ENCODE peak calls at places on chromosomes 1 and 21, in six cellular contexts. O, F, N, Z, V and D are unnamed samples.

GRCh38 chr1:155277896-155278688 is 829 bp downstream of the HCN3 start:
- DNase-seq in O (peak; percentile 51), F (peak; percentile 73), N (peak; percentile 75), Z (peak; percentile 69), V (peak; percentile 95), D (peak; percentile 35)

GRCh38 chr1:60765204-60765603 is 317.2 kb upstream of the NFIA start:
- DNase-seq in O (peak; percentile 71), F (no peak), N (no peak), Z (peak; percentile 51), V (peak; percentile 45), D (peak; percentile 35)

GRCh38 chr1:6100801-6101783 is 55.4 kb downstream of the KCNAB2 start:
- DNase-seq in O (no peak), F (no peak), N (no peak), Z (no peak), V (no peak), D (no peak)

GRCh38 chr1:56506314-56506743 is 73.0 kb downstream of the PLPP3 start:
- DNase-seq in O (no peak), F (no peak), N (no peak), Z (peak; percentile 54), V (peak; percentile 35), D (no peak)

GRCh38 chr21:42013338-42013737 is 3.2 kb upstream of the ZBTB21 start:
- DNase-seq in O (no peak), F (no peak), N (no peak), Z (no peak), V (no peak), D (no peak)

GRCh38 chr1:19647643-19648042 is 3.5 kb downstream of the NBL1 start:
- DNase-seq in O (no peak), F (no peak), N (no peak), Z (no peak), V (no peak), D (no peak)

GRCh38 chr1:101200513-101200912 is 36.3 kb upstream of the S1PR1 start:
- DNase-seq in O (peak; percentile 57), F (no peak), N (no peak), Z (no peak), V (no peak), D (peak; percentile 89)

GRCh38 chr1:46180082-46180616 is 3.9 kb upstream of the P3R3URF start:
- DNase-seq in O (peak; percentile 72), F (peak; percentile 26), N (no peak), Z (no peak), V (peak; percentile 45), D (no peak)

GRCh38 chr1:164838786-164839185 is 279.8 kb downstream of the PBX1 start:
- DNase-seq in O (no peak), F (peak; percentile 65), N (no peak), Z (no peak), V (no peak), D (no peak)

GRCh38 chr1:229204863-229205777 is 65.8 kb upstream of the RAB4A start:
- DNase-seq in O (no peak), F (no peak), N (no peak), Z (no peak), V (peak; percentile 54), D (no peak)

GRCh38 chr1:148434832-148435231 is 48.3 kb downstream of the PPIAL4G start:
- DNase-seq in O (no peak), F (no peak), N (no peak), Z (no peak), V (no peak), D (no peak)

GRCh38 chr21:25313891-25314646 is 293.2 kb downstream of the MRPL39 start:
- DNase-seq in O (peak; percentile 63), F (peak; percentile 23), N (no peak), Z (no peak), V (no peak), D (peak; percentile 46)

GRCh38 chr1:15578921-15579682 is 5.7 kb downstream of the AGMAT start:
- DNase-seq in O (no peak), F (no peak), N (no peak), Z (no peak), V (no peak), D (no peak)

GRCh38 chr1:76450229-76450628 is 375.7 kb downstream of the ST6GALNAC3 start:
- DNase-seq in O (no peak), F (no peak), N (no peak), Z (no peak), V (no peak), D (no peak)

GRCh38 chr1:64975740-64976139 is 9.4 kb upstream of the JAK1 start:
- DNase-seq in O (no peak), F (no peak), N (no peak), Z (no peak), V (no peak), D (no peak)

GRCh38 chr1:203085528-203086406 is at the start of gene MYOG:
- DNase-seq in O (no peak), F (no peak), N (no peak), Z (no peak), V (peak; percentile 80), D (no peak)

GRCh38 chr1:91123319-91123718 is 101.5 kb upstream of the ZNF644 start:
- DNase-seq in O (no peak), F (no peak), N (no peak), Z (no peak), V (no peak), D (no peak)

GRCh38 chr21:34112316-34113033 is 39.1 kb downstream of the MRPS6 start:
- DNase-seq in O (no peak), F (no peak), N (no peak), Z (no peak), V (no peak), D (peak; percentile 24)

GRCh38 chr1:101407505-101408211 is 170.8 kb downstream of the S1PR1 start:
- DNase-seq in O (no peak), F (no peak), N (no peak), Z (no peak), V (peak; percentile 45), D (no peak)

GRCh38 chr1:101440484-101440883 is 203.7 kb downstream of the S1PR1 start:
- DNase-seq in O (no peak), F (no peak), N (no peak), Z (no peak), V (peak; percentile 35), D (no peak)

GRCh38 chr21:28336299-28336698 is 656.4 kb downstream of the LTN1 start:
- DNase-seq in O (peak; percentile 76), F (no peak), N (no peak), Z (peak; percentile 56), V (peak; percentile 69), D (peak; percentile 68)

GRCh38 chr1:48808496-48808895 is 31.8 kb upstream of the BEND5 start:
- DNase-seq in O (no peak), F (no peak), N (no peak), Z (peak; percentile 13), V (no peak), D (no peak)

GRCh38 chr1:207316622-207317510 is 4.6 kb upstream of the CD55 start:
- DNase-seq in O (peak; percentile 100), F (no peak), N (no peak), Z (no peak), V (peak; percentile 68), D (no peak)

GRCh38 chr1:31376374-31377134 is 3.7 kb upstream of the FABP3 start:
- DNase-seq in O (peak; percentile 41), F (peak; percentile 25), N (no peak), Z (no peak), V (peak; percentile 84), D (peak; percentile 98)

GRCh38 chr21:37207441-37208009 is 59.6 kb downstream of the VPS26C start:
- DNase-seq in O (peak; percentile 47), F (no peak), N (no peak), Z (no peak), V (peak; percentile 75), D (peak; percentile 27)

GRCh38 chr1:230103341-230104173 is 36.5 kb downstream of the GALNT2 start:
- DNase-seq in O (peak; percentile 45), F (no peak), N (no peak), Z (no peak), V (peak; percentile 36), D (no peak)

GRCh38 chr1:156750191-156750931 is 1.1 kb downstream of the HDGF start:
- DNase-seq in O (peak; percentile 84), F (no peak), N (no peak), Z (no peak), V (peak; percentile 36), D (peak; percentile 66)

GRCh38 chr1:101905298-101905794 is 91.4 kb downstream of the OLFM3 start:
- DNase-seq in O (no peak), F (no peak), N (no peak), Z (no peak), V (no peak), D (no peak)

GRCh38 chr1:112557385-112557784 is 48.6 kb downstream of the WNT2B start:
- DNase-seq in O (no peak), F (no peak), N (no peak), Z (no peak), V (no peak), D (peak; percentile 44)

GRCh38 chr1:106608836-106609235 is 447.6 kb upstream of the PRMT6 start:
- DNase-seq in O (peak; percentile 8), F (no peak), N (no peak), Z (no peak), V (no peak), D (no peak)

GRCh38 chr1:28758420-28758819 is 21.7 kb downstream of the YTHDF2 start:
- DNase-seq in O (no peak), F (no peak), N (no peak), Z (no peak), V (no peak), D (no peak)

GRCh38 chr1:167294528-167294927 is 73.8 kb downstream of the POU2F1 start:
- DNase-seq in O (no peak), F (no peak), N (no peak), Z (no peak), V (no peak), D (peak; percentile 7)

GRCh38 chr21:33355996-33356395 is 31.2 kb downstream of the IFNAR1 start:
- DNase-seq in O (no peak), F (no peak), N (no peak), Z (no peak), V (no peak), D (peak; percentile 67)